ENCODE peak calls at places on chromosomes 2 and 18, in nine cellular contexts. X, Z, I, F, U, Y, R, G and B are unnamed samples.
A peak's percentile ranks its signal among the peaks of the same experiment; 100 is the strongest.

GRCh38 chr2:54629914-54630609 is 93.4 kb upstream of the EML6 start:
- DNase-seq in I (peak; percentile 89), Z (no peak), F (no peak), G (peak; percentile 78), R (no peak), U (peak; percentile 82), Y (peak; percentile 97), X (peak; percentile 89), B (peak; percentile 57)

GRCh38 chr2:37414470-37414949 is 70.1 kb downstream of the QPCT start:
- DNase-seq in R (peak; percentile 69), G (peak; percentile 81), F (peak; percentile 42), Z (no peak), Y (peak; percentile 85), I (peak; percentile 68), U (no peak), X (no peak), B (peak; percentile 89)

GRCh38 chr2:241910604-241911520 is 41.3 kb downstream of the RTP5 start:
- DNase-seq in I (no peak), F (no peak), G (no peak), Y (no peak), X (no peak), U (no peak), R (no peak), Z (no peak), B (no peak)

GRCh38 chr2:149492923-149493322 is 94.7 kb downstream of the MMADHC start:
- DNase-seq in X (no peak), G (no peak), Z (no peak), F (no peak), U (no peak), R (no peak), I (no peak), Y (no peak), B (no peak)

GRCh38 chr2:176668879-176669395 is 399.7 kb downstream of the MTX2 start:
- DNase-seq in U (no peak), Y (no peak), F (no peak), I (no peak), Z (no peak), X (no peak), G (no peak), R (no peak), B (no peak)

GRCh38 chr2:98458207-98458606 is 13.5 kb downstream of the INPP4A start:
- DNase-seq in G (peak; percentile 62), Y (peak; percentile 47), U (no peak), F (no peak), R (no peak), X (no peak), I (peak; percentile 41), Z (no peak), B (no peak)

GRCh38 chr2:120653026-120653425 is 82.6 kb upstream of the GLI2 start:
- DNase-seq in G (no peak), F (no peak), R (no peak), X (no peak), U (no peak), Z (no peak), Y (no peak), I (no peak), B (no peak)

GRCh38 chr2:60560734-60561649 is 7.5 kb upstream of the BCL11A start:
- DNase-seq in Z (no peak), G (peak; percentile 30), R (no peak), F (no peak), X (no peak), U (no peak), I (peak; percentile 31), Y (peak; percentile 43), B (peak; percentile 61)

GRCh38 chr2:233832869-233833812 is 21.2 kb downstream of the HJURP start:
- DNase-seq in U (no peak), Z (peak; percentile 76), R (peak; percentile 23), X (peak; percentile 30), Y (peak; percentile 62), I (peak; percentile 97), F (no peak), G (peak; percentile 71), B (peak; percentile 84)

GRCh38 chr2:10220516-10221391 is 82.0 kb upstream of the HPCAL1 start:
- DNase-seq in F (no peak), U (no peak), I (no peak), Z (no peak), X (no peak), G (peak; percentile 79), Y (peak; percentile 84), R (no peak), B (peak; percentile 61)

GRCh38 chr18:52009958-52010357 is 330.0 kb upstream of the DCC start:
- DNase-seq in R (no peak), Y (no peak), G (no peak), Z (no peak), U (no peak), F (no peak), X (no peak), I (no peak), B (no peak)

GRCh38 chr18:52008330-52008729 is 331.7 kb upstream of the DCC start:
- DNase-seq in Y (no peak), X (no peak), I (no peak), U (no peak), Z (no peak), G (no peak), F (no peak), R (no peak), B (no peak)

GRCh38 chr18:52002600-52002999 is 337.4 kb upstream of the DCC start:
- DNase-seq in I (no peak), R (no peak), G (no peak), X (no peak), F (no peak), Z (no peak), Y (no peak), U (no peak), B (no peak)

GRCh38 chr18:52007109-52007508 is 332.9 kb upstream of the DCC start:
- DNase-seq in X (no peak), I (no peak), R (no peak), G (no peak), Z (no peak), Y (no peak), F (no peak), U (no peak), B (no peak)
- TF ChIP-seq CTCF in X (no peak), I (no peak), R (no peak), G (no peak), Z (no peak), Y (no peak), F (no peak), U (no peak), B (no peak)

DNA sequence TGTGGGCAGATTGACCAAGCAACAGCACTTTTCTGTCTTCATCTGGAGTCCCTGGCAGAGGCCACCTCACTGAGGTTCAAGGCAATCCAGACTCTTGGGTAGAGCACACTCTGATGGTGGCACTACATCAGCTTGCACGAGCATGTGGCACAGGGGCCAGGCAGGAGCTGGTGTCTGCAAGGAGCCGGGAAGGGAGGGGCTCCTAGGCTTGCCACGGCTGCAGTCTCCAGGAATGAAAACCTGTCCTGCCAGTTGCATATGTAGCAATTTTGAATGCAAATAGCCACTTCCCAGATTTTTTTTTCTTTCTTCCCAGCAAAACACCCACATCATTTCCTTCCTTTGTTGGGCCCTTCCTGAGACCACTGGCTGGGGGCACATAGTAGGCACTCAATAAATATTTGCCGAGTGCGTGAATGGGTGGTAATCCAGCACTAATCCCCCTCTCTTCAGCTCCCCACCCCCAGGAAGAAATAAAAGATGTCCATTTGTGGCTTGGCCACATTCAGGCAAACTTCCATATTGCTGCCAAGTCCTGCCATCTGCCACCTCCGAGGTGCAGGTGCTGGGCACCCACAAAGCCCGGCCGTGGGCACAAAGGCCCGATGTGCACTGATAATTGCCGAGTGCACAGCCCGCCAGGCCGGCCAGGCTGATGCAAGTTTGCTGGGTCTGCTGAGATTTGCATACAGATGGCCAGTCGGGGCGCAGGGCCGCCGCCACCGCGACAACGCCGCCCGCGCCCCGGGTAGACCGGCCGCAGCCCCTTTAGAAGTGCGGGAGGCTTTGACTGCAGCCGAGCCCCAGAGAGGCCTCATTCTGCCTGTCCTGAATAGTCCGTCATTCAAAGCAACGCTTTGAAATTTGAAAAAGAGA is 72.5 kb downstream of the MYCN start:
- DNase-seq in I (no peak), U (no peak), Z (no peak), G (no peak), X (no peak), F (no peak), R (no peak), Y (no peak), B (no peak)
- H3K4me3 ChIP-seq in I (no peak overlapping the region), U (no peak overlapping the region), Z (no peak overlapping the region), G (no peak overlapping the region), X (no peak overlapping the region), F (no peak overlapping the region), R (no peak overlapping the region), Y (no peak overlapping the region), B (no peak overlapping the region)

DNA sequence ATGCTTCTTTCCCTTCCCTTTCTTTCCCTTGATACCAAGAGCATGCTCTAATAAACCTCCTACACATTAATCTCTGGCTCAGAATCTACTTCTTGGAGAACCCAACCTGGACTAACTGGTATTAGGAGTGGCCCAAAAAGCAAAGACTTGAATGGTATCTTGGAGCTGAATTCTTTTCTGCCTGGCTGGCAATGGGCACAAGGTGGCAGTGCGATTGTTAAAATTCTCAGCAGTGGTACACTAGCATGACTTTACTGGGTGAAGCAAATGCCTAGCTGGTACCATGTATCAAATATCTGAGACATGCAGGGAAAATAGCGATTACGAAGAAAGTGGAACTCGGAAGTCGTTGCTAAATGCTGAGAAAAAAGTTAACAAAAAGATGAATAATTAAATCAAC is 376.1 kb downstream of the XIRP2 start:
- DNase-seq in X (no peak), Z (no peak), G (peak; percentile 13), Y (peak; percentile 34), U (peak; percentile 25), I (peak; percentile 9), F (no peak), R (no peak), B (peak; percentile 47)
- TF ChIP-seq CTCF in X (no peak), Z (no peak), G (peak; percentile 41), Y (peak; percentile 20), U (peak; percentile 45), I (no peak), F (peak; percentile 13), R (peak; percentile 53), B (peak; percentile 64)

GRCh38 chr2:39718483-39718882 is 52.8 kb downstream of the TMEM178A start:
- DNase-seq in X (no peak), Y (peak; percentile 13), F (no peak), G (no peak), I (no peak), U (no peak), Z (no peak), R (no peak), B (peak; percentile 13)

GRCh38 chr2:39717067-39717466 is 51.4 kb downstream of the TMEM178A start:
- DNase-seq in G (no peak), X (no peak), Y (no peak), Z (no peak), I (no peak), R (no peak), F (no peak), U (no peak), B (no peak)

GRCh38 chr2:39723497-39723896 is 55.6 kb downstream of the THUMPD2 start:
- DNase-seq in X (no peak), I (no peak), R (no peak), U (no peak), Z (no peak), G (no peak), F (no peak), Y (no peak), B (no peak)

GRCh38 chr2:39715822-39716221 is 50.1 kb downstream of the TMEM178A start:
- DNase-seq in F (no peak), I (no peak), Z (no peak), G (no peak), Y (no peak), R (no peak), U (no peak), X (no peak), B (no peak)

DNA sequence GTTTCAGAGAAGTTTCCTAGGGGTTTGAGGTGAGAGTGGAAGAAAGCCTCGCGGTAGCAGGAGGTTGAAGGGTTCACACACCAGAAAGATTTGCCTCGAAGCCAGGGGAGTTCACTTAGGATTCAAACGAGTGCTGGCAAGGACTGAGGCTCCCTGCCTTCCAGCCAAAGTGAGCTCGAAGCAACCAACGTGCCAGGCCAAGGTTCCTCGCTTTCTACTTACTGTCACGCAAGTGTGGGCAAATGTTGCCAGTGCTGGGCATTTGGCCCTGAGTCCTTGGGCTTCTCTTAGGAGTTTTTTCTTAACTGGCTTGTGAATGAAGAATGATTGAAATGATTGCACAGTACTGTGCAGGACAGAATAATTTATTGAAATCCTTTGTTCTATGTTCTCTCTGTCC is 53.6 kb downstream of the TMEM178A start:
- DNase-seq in Y (no peak), Z (no peak), U (peak; percentile 53), F (no peak), I (no peak), R (no peak), G (no peak), X (no peak), B (no peak)
- H3K4me3 ChIP-seq in Y (no peak overlapping the region), Z (no peak overlapping the region), U (no peak overlapping the region), F (no peak overlapping the region), I (no peak overlapping the region), R (no peak overlapping the region), G (no peak overlapping the region), X (no peak overlapping the region), B (no peak overlapping the region)